ENCODE peak calls at places on chromosomes 11 and 22, in seven cellular contexts. One of them, this sample, is unnamed.

GRCh38 chr11:118636569-118637290 is 29.3 kb downstream of the PHLDB1 start:
- DNase-seq in dermis microvascular lymphatic vessel endothelial cell: no peak
- DNase-seq in fibroblast of the conjunctiva: no peak
- DNase-seq in HS-27A: no peak
- DNase-seq in fibroblast of mammary gland: peak
- DNase-seq in stimulated activated CD4-positive, alpha-beta T cell treated with anti-CD3 and anti-CD28 coated beads, Interleukin-12 subunit alpha, Interleukin-12 subunit beta, amount 100 ng/mL, for 4 hours: no peak
- DNase-seq in T-helper 1 cell: no peak
- DNase-seq in this sample: no peak

GRCh38 chr11:109077340-109077927 is 344.6 kb upstream of the C11orf87 start:
- DNase-seq in dermis microvascular lymphatic vessel endothelial cell: no peak
- DNase-seq in fibroblast of the conjunctiva: no peak
- DNase-seq in HS-27A: no peak
- DNase-seq in fibroblast of mammary gland: no peak
- DNase-seq in stimulated activated CD4-positive, alpha-beta T cell treated with anti-CD3 and anti-CD28 coated beads, Interleukin-12 subunit alpha, Interleukin-12 subunit beta, amount 100 ng/mL, for 4 hours: no peak
- DNase-seq in T-helper 1 cell: no peak
- DNase-seq in this sample: no peak

GRCh38 chr22:36339171-36340065 is 48.3 kb downstream of the MYH9 start:
- DNase-seq in dermis microvascular lymphatic vessel endothelial cell: peak
- DNase-seq in fibroblast of the conjunctiva: peak
- DNase-seq in HS-27A: no peak
- DNase-seq in fibroblast of mammary gland: peak
- DNase-seq in stimulated activated CD4-positive, alpha-beta T cell treated with anti-CD3 and anti-CD28 coated beads, Interleukin-12 subunit alpha, Interleukin-12 subunit beta, amount 100 ng/mL, for 4 hours: no peak
- DNase-seq in T-helper 1 cell: peak
- DNase-seq in this sample: peak

GRCh38 chr11:36023922-36024321 is 80.1 kb downstream of the LDLRAD3 start:
- DNase-seq in dermis microvascular lymphatic vessel endothelial cell: peak
- DNase-seq in fibroblast of the conjunctiva: no peak
- DNase-seq in HS-27A: peak
- DNase-seq in fibroblast of mammary gland: peak
- DNase-seq in stimulated activated CD4-positive, alpha-beta T cell treated with anti-CD3 and anti-CD28 coated beads, Interleukin-12 subunit alpha, Interleukin-12 subunit beta, amount 100 ng/mL, for 4 hours: no peak
- DNase-seq in T-helper 1 cell: no peak
- DNase-seq in this sample: no peak

GRCh38 chr22:44524806-44525205 is 26.8 kb upstream of the RTL6 start:
- DNase-seq in dermis microvascular lymphatic vessel endothelial cell: no peak
- DNase-seq in fibroblast of the conjunctiva: no peak
- DNase-seq in HS-27A: no peak
- DNase-seq in fibroblast of mammary gland: peak
- DNase-seq in stimulated activated CD4-positive, alpha-beta T cell treated with anti-CD3 and anti-CD28 coated beads, Interleukin-12 subunit alpha, Interleukin-12 subunit beta, amount 100 ng/mL, for 4 hours: no peak
- DNase-seq in T-helper 1 cell: no peak
- DNase-seq in this sample: no peak

GRCh38 chr11:12114487-12115033 is 4.2 kb downstream of the MICAL2 start:
- DNase-seq in dermis microvascular lymphatic vessel endothelial cell: peak
- DNase-seq in fibroblast of the conjunctiva: no peak
- DNase-seq in HS-27A: no peak
- DNase-seq in fibroblast of mammary gland: peak
- DNase-seq in stimulated activated CD4-positive, alpha-beta T cell treated with anti-CD3 and anti-CD28 coated beads, Interleukin-12 subunit alpha, Interleukin-12 subunit beta, amount 100 ng/mL, for 4 hours: no peak
- DNase-seq in T-helper 1 cell: no peak
- DNase-seq in this sample: no peak

GRCh38 chr11:61833926-61834277 is 5.8 kb downstream of the FADS2 start:
- DNase-seq in dermis microvascular lymphatic vessel endothelial cell: no peak
- DNase-seq in fibroblast of the conjunctiva: no peak
- DNase-seq in HS-27A: no peak
- DNase-seq in fibroblast of mammary gland: no peak
- DNase-seq in stimulated activated CD4-positive, alpha-beta T cell treated with anti-CD3 and anti-CD28 coated beads, Interleukin-12 subunit alpha, Interleukin-12 subunit beta, amount 100 ng/mL, for 4 hours: no peak
- DNase-seq in T-helper 1 cell: no peak
- DNase-seq in this sample: no peak

GRCh38 chr11:65446446-65447277 is 24.1 kb downstream of the NEAT1 start:
- DNase-seq in dermis microvascular lymphatic vessel endothelial cell: peak
- DNase-seq in fibroblast of the conjunctiva: no peak
- DNase-seq in HS-27A: no peak
- DNase-seq in fibroblast of mammary gland: peak
- DNase-seq in stimulated activated CD4-positive, alpha-beta T cell treated with anti-CD3 and anti-CD28 coated beads, Interleukin-12 subunit alpha, Interleukin-12 subunit beta, amount 100 ng/mL, for 4 hours: no peak
- DNase-seq in T-helper 1 cell: peak
- DNase-seq in this sample: no peak

GRCh38 chr22:26893034-26893710 is 235.8 kb downstream of the MIAT start:
- DNase-seq in dermis microvascular lymphatic vessel endothelial cell: no peak
- DNase-seq in fibroblast of the conjunctiva: no peak
- DNase-seq in HS-27A: no peak
- DNase-seq in fibroblast of mammary gland: no peak
- DNase-seq in stimulated activated CD4-positive, alpha-beta T cell treated with anti-CD3 and anti-CD28 coated beads, Interleukin-12 subunit alpha, Interleukin-12 subunit beta, amount 100 ng/mL, for 4 hours: no peak
- DNase-seq in T-helper 1 cell: no peak
- DNase-seq in this sample: no peak

GRCh38 chr11:128734439-128735224 is 40.8 kb downstream of the FLI1 start:
- DNase-seq in dermis microvascular lymphatic vessel endothelial cell: no peak
- DNase-seq in fibroblast of the conjunctiva: no peak
- DNase-seq in HS-27A: no peak
- DNase-seq in fibroblast of mammary gland: no peak
- DNase-seq in stimulated activated CD4-positive, alpha-beta T cell treated with anti-CD3 and anti-CD28 coated beads, Interleukin-12 subunit alpha, Interleukin-12 subunit beta, amount 100 ng/mL, for 4 hours: no peak
- DNase-seq in T-helper 1 cell: no peak
- DNase-seq in this sample: no peak

GRCh38 chr22:45163074-45163416 is 680 bp upstream of the NUP50 start:
- DNase-seq in dermis microvascular lymphatic vessel endothelial cell: peak
- DNase-seq in fibroblast of the conjunctiva: no peak
- DNase-seq in HS-27A: no peak
- DNase-seq in fibroblast of mammary gland: peak
- DNase-seq in stimulated activated CD4-positive, alpha-beta T cell treated with anti-CD3 and anti-CD28 coated beads, Interleukin-12 subunit alpha, Interleukin-12 subunit beta, amount 100 ng/mL, for 4 hours: no peak
- DNase-seq in T-helper 1 cell: no peak
- DNase-seq in this sample: no peak

GRCh38 chr11:77081976-77082836 is 15.4 kb downstream of the CAPN5 start:
- DNase-seq in dermis microvascular lymphatic vessel endothelial cell: no peak
- DNase-seq in fibroblast of the conjunctiva: no peak
- DNase-seq in HS-27A: no peak
- DNase-seq in fibroblast of mammary gland: no peak
- DNase-seq in stimulated activated CD4-positive, alpha-beta T cell treated with anti-CD3 and anti-CD28 coated beads, Interleukin-12 subunit alpha, Interleukin-12 subunit beta, amount 100 ng/mL, for 4 hours: no peak
- DNase-seq in T-helper 1 cell: no peak
- DNase-seq in this sample: no peak

GRCh38 chr11:106552694-106553203 is 465.5 kb downstream of the GUCY1A2 start:
- DNase-seq in dermis microvascular lymphatic vessel endothelial cell: no peak
- DNase-seq in fibroblast of the conjunctiva: no peak
- DNase-seq in HS-27A: no peak
- DNase-seq in fibroblast of mammary gland: no peak
- DNase-seq in stimulated activated CD4-positive, alpha-beta T cell treated with anti-CD3 and anti-CD28 coated beads, Interleukin-12 subunit alpha, Interleukin-12 subunit beta, amount 100 ng/mL, for 4 hours: no peak
- DNase-seq in T-helper 1 cell: no peak
- DNase-seq in this sample: no peak

GRCh38 chr11:46181387-46181786 is 60.1 kb upstream of the PHF21A start:
- DNase-seq in dermis microvascular lymphatic vessel endothelial cell: no peak
- DNase-seq in fibroblast of the conjunctiva: no peak
- DNase-seq in HS-27A: no peak
- DNase-seq in fibroblast of mammary gland: no peak
- DNase-seq in stimulated activated CD4-positive, alpha-beta T cell treated with anti-CD3 and anti-CD28 coated beads, Interleukin-12 subunit alpha, Interleukin-12 subunit beta, amount 100 ng/mL, for 4 hours: no peak
- DNase-seq in T-helper 1 cell: no peak
- DNase-seq in this sample: no peak

GRCh38 chr22:23389271-23390071 is 190.6 kb downstream of the IGLL1 start:
- DNase-seq in dermis microvascular lymphatic vessel endothelial cell: no peak
- DNase-seq in fibroblast of the conjunctiva: no peak
- DNase-seq in HS-27A: no peak
- DNase-seq in fibroblast of mammary gland: no peak
- DNase-seq in stimulated activated CD4-positive, alpha-beta T cell treated with anti-CD3 and anti-CD28 coated beads, Interleukin-12 subunit alpha, Interleukin-12 subunit beta, amount 100 ng/mL, for 4 hours: no peak
- DNase-seq in T-helper 1 cell: no peak
- DNase-seq in this sample: no peak

GRCh38 chr11:45333506-45333971 is 47.4 kb upstream of the SYT13 start:
- DNase-seq in dermis microvascular lymphatic vessel endothelial cell: peak
- DNase-seq in fibroblast of the conjunctiva: peak
- DNase-seq in HS-27A: peak
- DNase-seq in fibroblast of mammary gland: peak
- DNase-seq in stimulated activated CD4-positive, alpha-beta T cell treated with anti-CD3 and anti-CD28 coated beads, Interleukin-12 subunit alpha, Interleukin-12 subunit beta, amount 100 ng/mL, for 4 hours: no peak
- DNase-seq in T-helper 1 cell: no peak
- DNase-seq in this sample: no peak

GRCh38 chr11:7851391-7851790 is 54.6 kb upstream of the OR5P2 start:
- DNase-seq in dermis microvascular lymphatic vessel endothelial cell: no peak
- DNase-seq in fibroblast of the conjunctiva: no peak
- DNase-seq in HS-27A: no peak
- DNase-seq in fibroblast of mammary gland: no peak
- DNase-seq in stimulated activated CD4-positive, alpha-beta T cell treated with anti-CD3 and anti-CD28 coated beads, Interleukin-12 subunit alpha, Interleukin-12 subunit beta, amount 100 ng/mL, for 4 hours: no peak
- DNase-seq in T-helper 1 cell: no peak
- DNase-seq in this sample: no peak

GRCh38 chr22:17767236-17768065 is 6.8 kb downstream of the BID start:
- DNase-seq in dermis microvascular lymphatic vessel endothelial cell: no peak
- DNase-seq in fibroblast of the conjunctiva: no peak
- DNase-seq in HS-27A: no peak
- DNase-seq in fibroblast of mammary gland: no peak
- DNase-seq in stimulated activated CD4-positive, alpha-beta T cell treated with anti-CD3 and anti-CD28 coated beads, Interleukin-12 subunit alpha, Interleukin-12 subunit beta, amount 100 ng/mL, for 4 hours: no peak
- DNase-seq in T-helper 1 cell: peak
- DNase-seq in this sample: no peak

GRCh38 chr22:49208003-49208402 is 619.7 kb downstream of the BRD1 start:
- DNase-seq in dermis microvascular lymphatic vessel endothelial cell: no peak
- DNase-seq in fibroblast of the conjunctiva: no peak
- DNase-seq in HS-27A: no peak
- DNase-seq in fibroblast of mammary gland: no peak
- DNase-seq in stimulated activated CD4-positive, alpha-beta T cell treated with anti-CD3 and anti-CD28 coated beads, Interleukin-12 subunit alpha, Interleukin-12 subunit beta, amount 100 ng/mL, for 4 hours: no peak
- DNase-seq in T-helper 1 cell: no peak
- DNase-seq in this sample: no peak

GRCh38 chr11:69381681-69382130 is 87.8 kb downstream of the MYEOV start:
- DNase-seq in dermis microvascular lymphatic vessel endothelial cell: no peak
- DNase-seq in fibroblast of the conjunctiva: no peak
- DNase-seq in HS-27A: no peak
- DNase-seq in fibroblast of mammary gland: no peak
- DNase-seq in stimulated activated CD4-positive, alpha-beta T cell treated with anti-CD3 and anti-CD28 coated beads, Interleukin-12 subunit alpha, Interleukin-12 subunit beta, amount 100 ng/mL, for 4 hours: no peak
- DNase-seq in T-helper 1 cell: no peak
- DNase-seq in this sample: no peak

GRCh38 chr22:49726701-49727101 is 101.0 kb downstream of the BRD1 start:
- DNase-seq in dermis microvascular lymphatic vessel endothelial cell: no peak
- DNase-seq in fibroblast of the conjunctiva: no peak
- DNase-seq in HS-27A: no peak
- DNase-seq in fibroblast of mammary gland: no peak
- DNase-seq in stimulated activated CD4-positive, alpha-beta T cell treated with anti-CD3 and anti-CD28 coated beads, Interleukin-12 subunit alpha, Interleukin-12 subunit beta, amount 100 ng/mL, for 4 hours: no peak
- DNase-seq in T-helper 1 cell: no peak
- DNase-seq in this sample: no peak

GRCh38 chr11:13098067-13098466 is 89.0 kb downstream of the RASSF10 start:
- DNase-seq in dermis microvascular lymphatic vessel endothelial cell: no peak
- DNase-seq in fibroblast of the conjunctiva: no peak
- DNase-seq in HS-27A: no peak
- DNase-seq in fibroblast of mammary gland: no peak
- DNase-seq in stimulated activated CD4-positive, alpha-beta T cell treated with anti-CD3 and anti-CD28 coated beads, Interleukin-12 subunit alpha, Interleukin-12 subunit beta, amount 100 ng/mL, for 4 hours: no peak
- DNase-seq in T-helper 1 cell: no peak
- DNase-seq in this sample: no peak

GRCh38 chr11:36380296-36381004 is 84.4 kb downstream of the PRR5L start:
- DNase-seq in dermis microvascular lymphatic vessel endothelial cell: no peak
- DNase-seq in fibroblast of the conjunctiva: no peak
- DNase-seq in HS-27A: no peak
- DNase-seq in fibroblast of mammary gland: no peak
- DNase-seq in stimulated activated CD4-positive, alpha-beta T cell treated with anti-CD3 and anti-CD28 coated beads, Interleukin-12 subunit alpha, Interleukin-12 subunit beta, amount 100 ng/mL, for 4 hours: no peak
- DNase-seq in T-helper 1 cell: no peak
- DNase-seq in this sample: no peak

GRCh38 chr11:64095286-64095825 is 59.6 kb downstream of the FLRT1 start:
- DNase-seq in dermis microvascular lymphatic vessel endothelial cell: peak
- DNase-seq in fibroblast of the conjunctiva: no peak
- DNase-seq in HS-27A: no peak
- DNase-seq in fibroblast of mammary gland: no peak
- DNase-seq in stimulated activated CD4-positive, alpha-beta T cell treated with anti-CD3 and anti-CD28 coated beads, Interleukin-12 subunit alpha, Interleukin-12 subunit beta, amount 100 ng/mL, for 4 hours: no peak
- DNase-seq in T-helper 1 cell: no peak
- DNase-seq in this sample: no peak

This sample was measured in amniotic stem cell.